ENCODE peak calls at places on chromosomes 3 and 15, in ten cellular contexts. One of them, this sample, is unnamed.

GRCh38 chr3:178352300-178353021 is 183.8 kb upstream of the KCNMB2 start:
- DNase-seq in BE2C: no peak
- DNase-seq in lung: no peak
- DNase-seq in HCT116: no peak
- DNase-seq in mesothelial cell of epicardium: no peak
- DNase-seq in RWPE1: no peak
- DNase-seq in sigmoid colon: no peak
- DNase-seq in brain microvascular endothelial cell: peak; percentile 87
- DNase-seq in dorsolateral prefrontal cortex: no peak
- DNase-seq in astrocyte of the spinal cord: peak; percentile 84
- DNase-seq in this sample: peak; percentile 32

GRCh38 chr15:42163947-42164550 is 7.6 kb upstream of the PLA2G4F start:
- DNase-seq in astrocyte of the spinal cord: no peak
- DNase-seq in dorsolateral prefrontal cortex: no peak
- DNase-seq in RWPE1: no peak
- DNase-seq in lung: peak; percentile 28
- DNase-seq in mesothelial cell of epicardium: peak; percentile 13
- DNase-seq in HCT116: no peak
- DNase-seq in sigmoid colon: no peak
- DNase-seq in BE2C: no peak
- DNase-seq in brain microvascular endothelial cell: no peak
- DNase-seq in this sample: no peak

GRCh38 chr3:112514527-112515128 is 15.4 kb upstream of the BTLA start:
- DNase-seq in BE2C: no peak
- DNase-seq in brain microvascular endothelial cell: peak; percentile 7
- DNase-seq in HCT116: no peak
- DNase-seq in astrocyte of the spinal cord: peak; percentile 14
- DNase-seq in sigmoid colon: no peak
- DNase-seq in mesothelial cell of epicardium: no peak
- DNase-seq in dorsolateral prefrontal cortex: no peak
- DNase-seq in RWPE1: no peak
- DNase-seq in lung: no peak
- DNase-seq in this sample: no peak

GRCh38 chr15:68578960-68579935 is at the start of gene CORO2B:
- DNase-seq in brain microvascular endothelial cell: no peak
- DNase-seq in mesothelial cell of epicardium: peak; percentile 57
- DNase-seq in RWPE1: peak; percentile 45
- DNase-seq in HCT116: no peak
- DNase-seq in BE2C: peak; percentile 74
- DNase-seq in sigmoid colon: no peak
- DNase-seq in lung: no peak
- DNase-seq in astrocyte of the spinal cord: peak; percentile 63
- DNase-seq in dorsolateral prefrontal cortex: peak; percentile 85
- DNase-seq in this sample: peak; percentile 21

GRCh38 chr3:127213381-127213918 is 20.5 kb downstream of the PRR23E start:
- DNase-seq in astrocyte of the spinal cord: no peak
- DNase-seq in BE2C: no peak
- DNase-seq in sigmoid colon: no peak
- DNase-seq in lung: peak; percentile 9
- DNase-seq in RWPE1: no peak
- DNase-seq in dorsolateral prefrontal cortex: no peak
- DNase-seq in mesothelial cell of epicardium: no peak
- DNase-seq in brain microvascular endothelial cell: no peak
- DNase-seq in HCT116: no peak
- DNase-seq in this sample: no peak

GRCh38 chr15:82081904-82082810 is 36.3 kb upstream of the MEX3B start:
- DNase-seq in mesothelial cell of epicardium: no peak
- DNase-seq in sigmoid colon: no peak
- DNase-seq in HCT116: no peak
- DNase-seq in BE2C: peak; percentile 26
- DNase-seq in brain microvascular endothelial cell: peak; percentile 96
- DNase-seq in RWPE1: no peak
- DNase-seq in lung: no peak
- DNase-seq in astrocyte of the spinal cord: peak; percentile 95
- DNase-seq in dorsolateral prefrontal cortex: no peak
- DNase-seq in this sample: peak; percentile 33

GRCh38 chr3:73332558-73332957 is 271.1 kb downstream of the EBLN2 start:
- DNase-seq in sigmoid colon: no peak
- DNase-seq in lung: no peak
- DNase-seq in brain microvascular endothelial cell: no peak
- DNase-seq in HCT116: no peak
- DNase-seq in mesothelial cell of epicardium: no peak
- DNase-seq in astrocyte of the spinal cord: no peak
- DNase-seq in RWPE1: no peak
- DNase-seq in dorsolateral prefrontal cortex: no peak
- DNase-seq in BE2C: no peak
- DNase-seq in this sample: no peak

GRCh38 chr3:115341208-115341607 is 194.1 kb upstream of the ZBTB20 start:
- DNase-seq in dorsolateral prefrontal cortex: no peak
- DNase-seq in mesothelial cell of epicardium: no peak
- DNase-seq in sigmoid colon: no peak
- DNase-seq in BE2C: no peak
- DNase-seq in brain microvascular endothelial cell: peak; percentile 36
- DNase-seq in HCT116: peak; percentile 57
- DNase-seq in RWPE1: peak; percentile 65
- DNase-seq in astrocyte of the spinal cord: peak; percentile 72
- DNase-seq in lung: no peak
- DNase-seq in this sample: peak; percentile 68

GRCh38 chr15:57861039-57861638 is 154.6 kb downstream of the POLR2M start:
- DNase-seq in HCT116: peak; percentile 60
- DNase-seq in RWPE1: peak; percentile 38
- DNase-seq in lung: no peak
- DNase-seq in mesothelial cell of epicardium: no peak
- DNase-seq in astrocyte of the spinal cord: peak; percentile 76
- DNase-seq in dorsolateral prefrontal cortex: peak; percentile 18
- DNase-seq in brain microvascular endothelial cell: peak; percentile 44
- DNase-seq in BE2C: peak; percentile 46
- DNase-seq in sigmoid colon: no peak
- DNase-seq in this sample: peak; percentile 75

GRCh38 chr3:122103821-122104514 is 48.8 kb downstream of the CD86 start:
- DNase-seq in dorsolateral prefrontal cortex: no peak
- DNase-seq in astrocyte of the spinal cord: no peak
- DNase-seq in BE2C: no peak
- DNase-seq in RWPE1: no peak
- DNase-seq in sigmoid colon: no peak
- DNase-seq in mesothelial cell of epicardium: no peak
- DNase-seq in brain microvascular endothelial cell: no peak
- DNase-seq in lung: no peak
- DNase-seq in HCT116: no peak
- DNase-seq in this sample: no peak

GRCh38 chr3:160400048-160400630 is 689 bp downstream of the SMC4 start:
- DNase-seq in mesothelial cell of epicardium: peak; percentile 57
- DNase-seq in dorsolateral prefrontal cortex: peak; percentile 9
- DNase-seq in RWPE1: no peak
- DNase-seq in BE2C: peak; percentile 32
- DNase-seq in lung: peak; percentile 52
- DNase-seq in astrocyte of the spinal cord: peak; percentile 58
- DNase-seq in sigmoid colon: peak; percentile 75
- DNase-seq in brain microvascular endothelial cell: peak; percentile 57
- DNase-seq in HCT116: no peak
- DNase-seq in this sample: peak; percentile 41

GRCh38 chr3:172303181-172303580 is 145.1 kb downstream of the GHSR start:
- DNase-seq in sigmoid colon: no peak
- DNase-seq in brain microvascular endothelial cell: no peak
- DNase-seq in HCT116: no peak
- DNase-seq in RWPE1: no peak
- DNase-seq in BE2C: no peak
- DNase-seq in dorsolateral prefrontal cortex: no peak
- DNase-seq in astrocyte of the spinal cord: no peak
- DNase-seq in lung: no peak
- DNase-seq in mesothelial cell of epicardium: no peak
- DNase-seq in this sample: no peak

GRCh38 chr3:172305974-172306373 is 142.3 kb downstream of the GHSR start:
- DNase-seq in mesothelial cell of epicardium: no peak
- DNase-seq in lung: no peak
- DNase-seq in HCT116: no peak
- DNase-seq in BE2C: no peak
- DNase-seq in dorsolateral prefrontal cortex: no peak
- DNase-seq in sigmoid colon: no peak
- DNase-seq in RWPE1: no peak
- DNase-seq in brain microvascular endothelial cell: no peak
- DNase-seq in astrocyte of the spinal cord: no peak
- DNase-seq in this sample: no peak

GRCh38 chr3:172302176-172302575 is 146.1 kb downstream of the GHSR start:
- DNase-seq in dorsolateral prefrontal cortex: no peak
- DNase-seq in HCT116: no peak
- DNase-seq in RWPE1: no peak
- DNase-seq in lung: no peak
- DNase-seq in BE2C: no peak
- DNase-seq in astrocyte of the spinal cord: no peak
- DNase-seq in mesothelial cell of epicardium: no peak
- DNase-seq in sigmoid colon: no peak
- DNase-seq in brain microvascular endothelial cell: no peak
- DNase-seq in this sample: no peak

GRCh38 chr3:172305552-172305951 is 142.7 kb downstream of the GHSR start:
- DNase-seq in brain microvascular endothelial cell: peak; percentile 85
- DNase-seq in BE2C: no peak
- DNase-seq in dorsolateral prefrontal cortex: no peak
- DNase-seq in astrocyte of the spinal cord: peak; percentile 74
- DNase-seq in sigmoid colon: no peak
- DNase-seq in mesothelial cell of epicardium: no peak
- DNase-seq in lung: no peak
- DNase-seq in HCT116: no peak
- DNase-seq in RWPE1: peak; percentile 43
- DNase-seq in this sample: peak; percentile 86

DNA sequence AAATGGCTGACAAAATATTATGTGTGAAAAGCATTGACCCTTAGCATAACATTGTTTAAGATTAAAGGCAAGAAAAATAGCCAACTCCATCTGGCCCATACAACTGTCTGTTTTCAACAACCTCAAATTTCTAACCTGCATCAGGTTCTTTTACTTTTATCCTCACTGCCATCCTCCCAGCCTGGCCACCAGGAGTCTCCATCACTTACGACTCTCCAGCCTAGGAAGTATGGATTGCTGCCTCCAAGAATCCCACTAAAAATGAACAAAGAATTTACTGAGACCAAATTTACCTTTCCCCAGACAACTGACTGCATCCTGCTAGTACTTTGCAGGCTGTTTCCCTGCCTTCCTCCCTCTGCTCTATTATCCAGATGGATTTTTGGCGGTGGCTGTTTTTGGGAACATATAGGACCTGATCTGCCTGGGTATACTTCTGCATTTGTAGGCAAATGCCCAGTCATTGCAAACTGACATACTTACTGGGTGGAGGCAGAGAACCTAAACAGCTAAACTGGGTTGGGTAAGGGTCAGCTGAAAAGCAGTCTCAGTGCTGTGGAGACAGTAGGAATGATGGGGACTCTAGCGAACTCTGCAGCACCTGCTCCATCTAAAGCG is 144.2 kb downstream of the GHSR start:
- DNase-seq in dorsolateral prefrontal cortex: no peak
- DNase-seq in sigmoid colon: no peak
- DNase-seq in lung: no peak
- DNase-seq in BE2C: no peak
- DNase-seq in HCT116: no peak
- DNase-seq in astrocyte of the spinal cord: no peak
- DNase-seq in mesothelial cell of epicardium: no peak
- DNase-seq in brain microvascular endothelial cell: no peak
- DNase-seq in RWPE1: no peak
- DNase-seq in this sample: no peak
- TF ChIP-seq CTCF in dorsolateral prefrontal cortex: no peak
- TF ChIP-seq CTCF in sigmoid colon: no peak
- TF ChIP-seq CTCF in lung: no peak
- TF ChIP-seq CTCF in BE2C: peak; percentile 41
- TF ChIP-seq CTCF in HCT116: peak; percentile 39
- TF ChIP-seq CTCF in astrocyte of the spinal cord: peak; percentile 38
- TF ChIP-seq CTCF in mesothelial cell of epicardium: no peak
- TF ChIP-seq CTCF in brain microvascular endothelial cell: peak; percentile 64
- TF ChIP-seq CTCF in RWPE1: no peak
- TF ChIP-seq CTCF in this sample: no peak

DNA sequence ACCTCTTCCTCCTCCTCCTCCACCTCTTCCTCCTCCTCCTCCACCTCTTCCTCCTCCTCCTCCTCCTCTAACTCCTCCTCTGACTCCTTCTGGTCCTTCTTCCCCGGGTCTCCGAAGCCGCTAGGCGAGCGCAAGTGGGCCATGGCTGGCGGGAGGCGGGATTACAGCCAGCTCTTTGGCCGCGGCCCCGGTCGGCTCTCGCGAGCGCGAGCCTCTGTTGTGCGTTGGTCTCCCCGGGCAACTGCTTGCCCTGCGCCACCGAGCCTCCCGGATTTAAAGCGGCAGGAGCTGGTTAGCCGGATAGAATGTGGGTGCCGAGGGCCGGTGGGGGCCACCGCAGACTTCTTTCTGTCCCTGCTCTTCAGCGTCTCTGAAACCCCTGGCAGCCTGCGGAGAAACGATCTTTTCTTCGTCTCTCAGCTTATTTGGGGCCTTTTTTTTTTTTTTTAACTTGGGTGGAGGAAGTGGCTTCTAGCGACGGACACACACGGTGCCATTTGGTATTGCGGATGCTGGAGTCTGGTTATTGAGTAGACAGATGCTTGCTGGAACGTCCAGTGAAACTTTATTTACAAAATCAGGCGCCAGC is at the start of gene ERICH6:
- DNase-seq in dorsolateral prefrontal cortex: peak; percentile 90
- DNase-seq in RWPE1: peak; percentile 92
- DNase-seq in sigmoid colon: peak; percentile 95
- DNase-seq in astrocyte of the spinal cord: peak; percentile 93
- DNase-seq in HCT116: peak; percentile 77
- DNase-seq in BE2C: peak; percentile 94
- DNase-seq in lung: peak; percentile 92
- DNase-seq in brain microvascular endothelial cell: peak; percentile 92
- DNase-seq in mesothelial cell of epicardium: peak; percentile 87
- DNase-seq in this sample: peak; percentile 86
- TF ChIP-seq CTCF in dorsolateral prefrontal cortex: no peak
- TF ChIP-seq CTCF in RWPE1: no peak
- TF ChIP-seq CTCF in sigmoid colon: peak; percentile 44
- TF ChIP-seq CTCF in astrocyte of the spinal cord: peak; percentile 0
- TF ChIP-seq CTCF in HCT116: no peak
- TF ChIP-seq CTCF in BE2C: no peak
- TF ChIP-seq CTCF in lung: no peak
- TF ChIP-seq CTCF in brain microvascular endothelial cell: peak; percentile 23
- TF ChIP-seq CTCF in mesothelial cell of epicardium: no peak
- TF ChIP-seq CTCF in this sample: no peak

GRCh38 chr15:48828906-48829305 is 18.0 kb upstream of the CEP152 start:
- DNase-seq in BE2C: no peak
- DNase-seq in lung: no peak
- DNase-seq in RWPE1: no peak
- DNase-seq in HCT116: no peak
- DNase-seq in dorsolateral prefrontal cortex: no peak
- DNase-seq in brain microvascular endothelial cell: no peak
- DNase-seq in astrocyte of the spinal cord: no peak
- DNase-seq in mesothelial cell of epicardium: no peak
- DNase-seq in sigmoid colon: no peak
- DNase-seq in this sample: no peak
- TF ChIP-seq CTCF in BE2C: no peak
- TF ChIP-seq CTCF in lung: no peak
- TF ChIP-seq CTCF in RWPE1: no peak
- TF ChIP-seq CTCF in HCT116: no peak
- TF ChIP-seq CTCF in dorsolateral prefrontal cortex: no peak
- TF ChIP-seq CTCF in brain microvascular endothelial cell: no peak
- TF ChIP-seq CTCF in astrocyte of the spinal cord: no peak
- TF ChIP-seq CTCF in mesothelial cell of epicardium: no peak
- TF ChIP-seq CTCF in sigmoid colon: no peak
- TF ChIP-seq CTCF in this sample: no peak

DNA sequence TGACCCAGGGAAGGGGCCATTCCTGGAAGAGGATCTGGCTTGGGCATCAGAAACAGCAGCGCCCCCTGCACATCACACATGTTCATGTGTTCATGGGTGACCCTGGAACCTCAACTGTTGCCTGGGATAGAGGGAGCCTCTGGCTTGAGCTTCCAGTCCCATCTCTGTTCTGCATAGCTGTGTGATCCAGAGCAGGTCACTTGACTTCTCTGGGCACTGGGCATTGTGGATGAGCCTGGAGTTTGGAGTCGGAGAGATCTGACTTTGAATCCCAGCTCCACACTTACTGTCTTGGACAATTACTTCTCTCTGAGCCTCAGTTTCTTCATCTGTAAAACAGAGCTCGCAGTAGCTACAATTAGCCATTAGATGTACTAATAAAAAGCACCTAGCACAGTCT is 15.6 kb downstream of the PAK6 start:
- DNase-seq in lung: no peak
- DNase-seq in mesothelial cell of epicardium: no peak
- DNase-seq in astrocyte of the spinal cord: no peak
- DNase-seq in RWPE1: no peak
- DNase-seq in BE2C: no peak
- DNase-seq in dorsolateral prefrontal cortex: no peak
- DNase-seq in HCT116: no peak
- DNase-seq in sigmoid colon: no peak
- DNase-seq in brain microvascular endothelial cell: no peak
- DNase-seq in this sample: no peak
- TF ChIP-seq CTCF in lung: no peak
- TF ChIP-seq CTCF in mesothelial cell of epicardium: no peak
- TF ChIP-seq CTCF in astrocyte of the spinal cord: no peak
- TF ChIP-seq CTCF in RWPE1: no peak
- TF ChIP-seq CTCF in BE2C: peak; percentile 4
- TF ChIP-seq CTCF in dorsolateral prefrontal cortex: no peak
- TF ChIP-seq CTCF in HCT116: peak; percentile 21
- TF ChIP-seq CTCF in sigmoid colon: no peak
- TF ChIP-seq CTCF in brain microvascular endothelial cell: no peak
- TF ChIP-seq CTCF in this sample: no peak